ENCODE peak calls at places on chromosomes 3 and 15, in ten cellular contexts. Z, O, J, D, G, N, H, I, U and X are unnamed samples.

GRCh38 chr15:57044072-57044702 is 125.7 kb downstream of the TCF12 start:
- DNase-seq in O (no peak), J (no peak), Z (no peak), I (no peak), N (no peak), D (no peak), H (no peak), G (peak), U (no peak), X (no peak)

GRCh38 chr3:21158801-21159564 is 592.0 kb downstream of the ZNF385D start:
- DNase-seq in J (no peak), U (no peak), G (no peak), O (no peak), H (peak), N (no peak), D (peak), I (peak), Z (no peak), X (no peak)

GRCh38 chr3:5613580-5613979 is 426.1 kb downstream of the EDEM1 start:
- DNase-seq in U (no peak), G (no peak), I (no peak), N (no peak), D (no peak), Z (no peak), O (no peak), H (no peak), J (no peak), X (no peak)

GRCh38 chr3:54837964-54838363 is 89.9 kb downstream of the LRTM1 start:
- DNase-seq in U (no peak), N (no peak), O (peak), Z (no peak), I (peak), H (peak), D (peak), J (no peak), G (no peak), X (no peak)

GRCh38 chr3:161177996-161178395 is 43.1 kb upstream of the NMD3 start:
- DNase-seq in O (no peak), I (no peak), H (peak), Z (no peak), U (no peak), G (no peak), D (no peak), J (no peak), N (no peak), X (no peak)

GRCh38 chr15:63597033-63597790 is at the start of gene FBXL22:
- DNase-seq in U (no peak), H (peak), J (no peak), O (no peak), D (no peak), I (no peak), G (no peak), Z (no peak), N (no peak), X (no peak)

GRCh38 chr15:86660012-86660411 is 580.3 kb downstream of the AGBL1 start:
- DNase-seq in D (no peak), J (no peak), G (no peak), H (no peak), U (no peak), N (no peak), I (no peak), Z (no peak), O (no peak), X (no peak)

GRCh38 chr3:64209866-64210609 is 15.2 kb downstream of the PRICKLE2 start:
- DNase-seq in I (no peak), H (peak), N (no peak), O (no peak), U (no peak), J (peak), G (no peak), D (peak), Z (no peak), X (no peak)

GRCh38 chr3:113514265-113514769 is 639 bp downstream of the SPICE1 start:
- DNase-seq in D (no peak), O (peak), U (no peak), G (peak), I (no peak), H (peak), N (no peak), J (no peak), Z (no peak), X (no peak)

GRCh38 chr3:113521981-113522380 is 7.0 kb upstream of the SPICE1 start:
- DNase-seq in H (no peak), U (no peak), N (no peak), Z (no peak), O (no peak), G (no peak), D (no peak), J (no peak), I (no peak), X (no peak)

DNA sequence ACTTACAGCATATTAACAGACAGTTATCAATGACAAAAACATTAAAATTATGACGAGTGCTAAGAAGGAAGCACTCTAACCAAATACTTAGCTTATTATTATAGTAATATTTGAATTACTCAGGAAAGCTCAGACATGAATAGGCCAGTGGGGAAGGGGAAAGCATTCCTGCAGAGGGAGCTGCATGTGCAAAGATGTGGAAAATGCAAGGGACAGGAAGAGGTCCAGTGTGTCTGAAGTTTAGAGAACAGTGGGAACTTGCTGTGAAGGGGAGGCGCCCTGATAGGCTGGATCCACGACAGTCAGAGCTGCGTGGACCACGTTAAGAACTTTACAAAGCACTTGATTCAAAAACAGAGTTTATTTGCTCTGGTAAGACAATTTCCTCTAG is 1.2 kb upstream of the SPICE1 start:
- DNase-seq in U (no peak), O (no peak), D (no peak), N (no peak), G (peak), J (no peak), Z (no peak), H (no peak), I (no peak), X (no peak)
- TF ChIP-seq CTCF in U (no peak), O (no peak), D (no peak), N (no peak), G (peak), J (no peak), Z (no peak), H (no peak), I (no peak), X (no peak)

DNA sequence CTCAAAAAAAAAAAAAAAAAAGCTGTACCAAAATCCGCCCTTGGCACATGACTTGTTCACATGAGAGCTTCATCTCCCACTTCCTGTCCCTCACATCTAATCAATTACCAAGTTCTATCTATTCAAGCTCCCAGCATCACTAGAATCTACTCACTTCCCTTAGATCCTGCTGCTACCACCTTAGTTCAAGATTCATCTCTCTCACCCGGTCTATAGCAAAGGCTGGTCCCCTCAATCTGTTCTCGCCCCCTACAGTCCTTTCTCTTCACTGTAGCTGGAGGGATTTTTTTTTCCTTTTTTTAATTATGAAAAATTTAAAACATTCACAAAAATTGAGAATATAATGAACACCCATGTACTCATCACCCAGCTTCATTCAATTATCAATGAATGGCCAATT is 16.7 kb upstream of the GPR160 start:
- DNase-seq in O (peak), J (no peak), H (no peak), G (no peak), N (no peak), Z (no peak), U (no peak), I (no peak), D (no peak), X (no peak)
- TF ChIP-seq CTCF in O (peak), J (no peak), H (peak), G (no peak), N (no peak), Z (no peak), U (no peak), I (peak), D (no peak), X (peak)

GRCh38 chr3:71927505-71928066 is 142.6 kb upstream of the PROK2 start:
- DNase-seq in G (no peak), U (no peak), D (no peak), O (no peak), J (no peak), H (no peak), I (no peak), N (no peak), Z (no peak), X (no peak)

GRCh38 chr3:71928215-71928614 is 143.3 kb upstream of the PROK2 start:
- DNase-seq in J (no peak), O (no peak), N (no peak), I (no peak), D (no peak), G (no peak), U (no peak), H (no peak), Z (no peak), X (no peak)

GRCh38 chr3:71926690-71927089 is 141.7 kb upstream of the PROK2 start:
- DNase-seq in G (no peak), N (peak), U (no peak), O (no peak), Z (no peak), J (no peak), H (no peak), I (no peak), D (no peak), X (no peak)

GRCh38 chr3:71924721-71925120 is 139.8 kb upstream of the PROK2 start:
- DNase-seq in G (no peak), N (no peak), H (no peak), O (no peak), Z (no peak), I (no peak), U (no peak), D (no peak), J (no peak), X (no peak)

DNA sequence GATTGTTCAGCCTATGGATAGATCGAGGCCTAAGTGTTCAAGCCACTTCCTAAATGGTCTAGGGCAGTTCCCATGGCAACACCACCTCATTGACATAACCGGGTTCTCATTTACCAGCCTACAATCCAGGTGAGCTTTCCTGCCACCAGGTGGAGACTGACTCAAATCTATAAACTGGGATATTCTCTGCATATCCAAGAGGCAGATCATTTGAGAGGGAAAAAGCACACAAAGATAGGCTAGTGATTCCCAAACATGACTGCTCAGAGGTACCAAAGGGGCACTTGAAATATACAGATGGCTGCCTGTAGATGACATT is 141.3 kb upstream of the PROK2 start:
- DNase-seq in N (peak), J (no peak), Z (peak), I (no peak), G (peak), O (peak), U (peak), D (peak), H (peak), X (peak)
- TF ChIP-seq CTCF in N (peak), J (no peak), Z (no peak), I (peak), G (peak), O (peak), U (no peak), D (peak), H (peak), X (no peak)

DNA sequence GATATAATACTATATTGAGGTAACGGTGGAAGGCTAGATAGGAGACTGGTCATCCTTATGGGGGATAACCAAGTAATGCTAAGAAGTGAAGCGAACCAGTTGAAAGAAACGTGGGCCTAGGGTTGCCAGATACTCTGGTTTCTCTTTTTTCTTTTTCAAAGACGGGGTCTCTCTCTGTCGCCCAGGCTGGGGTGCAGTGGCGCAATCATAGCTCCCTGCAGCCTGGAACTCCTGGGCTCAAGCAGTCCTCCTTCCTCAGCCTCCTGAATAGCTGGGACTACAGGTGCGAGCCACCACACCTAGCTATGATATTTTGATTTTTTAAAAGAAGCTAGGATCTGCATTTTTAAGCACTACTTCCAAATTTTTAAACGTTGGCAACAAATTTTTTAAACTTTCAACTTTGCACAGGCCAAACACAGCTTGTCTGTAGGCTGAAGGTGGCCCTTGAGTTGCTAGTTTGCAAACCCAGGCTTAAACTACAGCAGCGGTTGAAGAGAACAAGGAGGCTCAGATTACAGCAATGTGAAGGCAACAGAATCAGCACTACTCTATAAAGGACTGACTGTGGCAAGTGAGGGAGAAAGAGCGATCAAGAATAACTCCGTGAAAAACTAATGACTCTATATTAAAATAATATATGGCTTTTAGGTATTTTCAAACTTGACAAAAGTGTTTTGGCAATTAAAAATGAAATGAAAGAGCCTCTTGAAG is 1.2 kb upstream of the RUBCN start:
- DNase-seq in N (no peak), H (no peak), J (no peak), U (no peak), D (no peak), I (no peak), Z (no peak), G (no peak), O (no peak), X (no peak)
- TF ChIP-seq CTCF in N (no peak), H (no peak), J (no peak), U (no peak), D (no peak), I (no peak), Z (no peak), G (no peak), O (no peak), X (no peak)

DNA sequence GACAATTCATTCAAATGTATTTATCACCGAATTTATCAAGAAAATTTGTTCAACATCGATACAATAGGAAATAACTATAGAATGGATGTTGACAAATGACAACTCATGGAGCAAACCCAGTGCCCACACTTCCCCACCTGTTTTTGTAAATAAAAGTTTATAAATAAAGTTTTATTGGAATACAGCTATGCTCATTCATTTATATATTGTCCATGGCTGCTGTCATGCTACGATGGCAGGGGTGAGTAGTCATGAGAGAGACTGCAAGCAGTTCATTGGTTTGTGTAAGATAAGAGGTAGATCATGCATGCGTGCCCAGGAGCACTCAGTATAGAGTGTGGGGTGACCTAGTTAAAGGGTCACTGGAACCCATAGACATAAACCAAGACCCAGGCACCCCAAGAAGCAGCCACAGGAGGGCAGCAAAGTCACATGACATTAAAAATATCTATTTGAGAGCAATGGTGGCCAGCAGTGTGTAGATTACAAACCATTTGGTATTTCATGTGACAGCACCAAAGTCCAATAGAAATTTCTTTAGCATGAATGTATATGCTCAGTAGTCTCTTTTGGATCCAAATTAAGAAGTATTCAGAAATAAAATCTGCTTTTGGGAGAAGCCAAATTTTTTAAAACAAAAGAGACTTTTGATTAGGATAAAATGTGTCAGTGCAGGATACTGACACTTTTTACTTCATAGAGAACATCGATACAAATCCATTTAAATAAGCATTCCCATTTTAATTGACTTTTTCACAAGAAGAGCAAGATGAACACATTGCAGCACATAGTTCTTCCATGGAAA is 794.8 kb downstream of the MCTP2 start:
- DNase-seq in G (peak), O (peak), Z (peak), D (peak), J (peak), N (peak), U (no peak), H (peak), I (peak), X (peak)
- TF ChIP-seq CTCF in G (peak), O (peak), Z (peak), D (peak), J (peak), N (peak), U (no peak), H (peak), I (peak), X (peak)